ENCODE peak calls at places on chromosomes 6 and 20, in nine cellular contexts. D is A549, A is HepG2, Y is ovary, E is uterus, X is endothelial cell of umbilical vein, J is sigmoid colon, M is transverse colon, B is breast epithelium. R is an unnamed sample.

GRCh38 chr6:83138758-83139157 is 54.3 kb downstream of the PGM3 start:
- DNase-seq in X (no peak), Y (no peak), J (no peak), A (no peak), E (no peak), M (no peak), B (no peak), D (no peak), R (no peak)

GRCh38 chr6:12909828-12910227 is 193.3 kb downstream of the PHACTR1 start:
- DNase-seq in D (no peak), A (no peak), J (no peak), M (no peak), B (no peak), Y (no peak), X (no peak), E (no peak), R (no peak)

GRCh38 chr6:53335224-53335994 is 13.3 kb downstream of the ELOVL5 start:
- DNase-seq in E (no peak), J (no peak), A (no peak), X (no peak), B (no peak), D (no peak), Y (no peak), M (peak; percentile 70), R (no peak)

GRCh38 chr6:125421853-125422252 is 120.1 kb upstream of the HDDC2 start:
- DNase-seq in B (no peak), X (peak; percentile 22), E (no peak), M (no peak), J (no peak), A (no peak), Y (no peak), D (peak; percentile 1), R (peak; percentile 4)

GRCh38 chr20:18259730-18260129 is 28.6 kb upstream of the ZNF133 start:
- DNase-seq in Y (no peak), D (no peak), X (no peak), A (no peak), J (no peak), M (no peak), B (no peak), E (no peak), R (no peak)

GRCh38 chr20:6644818-6645620 is 122.5 kb upstream of the BMP2 start:
- DNase-seq in E (no peak), Y (no peak), X (no peak), B (no peak), J (no peak), A (no peak), D (no peak), M (no peak), R (no peak)

GRCh38 chr20:34065260-34065659 is 46.8 kb downstream of the EIF2S2 start:
- DNase-seq in X (peak; percentile 15), D (peak; percentile 11), A (no peak), J (no peak), Y (peak; percentile 59), B (no peak), E (peak; percentile 50), M (no peak), R (peak; percentile 76)

GRCh38 chr6:135851442-135852271 is at the start of gene PDE7B:
- DNase-seq in M (peak; percentile 74), A (no peak), E (peak; percentile 83), Y (peak; percentile 79), B (peak; percentile 58), D (peak; percentile 91), J (peak; percentile 90), X (peak; percentile 89), R (peak; percentile 84)

GRCh38 chr6:42030585-42031506 is 19.5 kb upstream of the TAF8 start:
- DNase-seq in D (no peak), J (no peak), A (no peak), X (peak; percentile 42), Y (no peak), M (no peak), B (no peak), E (no peak), R (no peak)

GRCh38 chr6:123802697-123803455 is 789 bp upstream of the NKAIN2 start:
- DNase-seq in M (peak; percentile 68), J (peak; percentile 77), B (peak; percentile 77), Y (peak; percentile 45), E (peak; percentile 23), X (peak; percentile 80), A (peak; percentile 57), D (peak; percentile 72), R (peak; percentile 82)

GRCh38 chr6:81769834-81770233 is 17.4 kb upstream of the TENT5A start:
- DNase-seq in X (no peak), D (no peak), E (no peak), M (no peak), Y (no peak), J (no peak), B (no peak), A (no peak), R (no peak)

GRCh38 chr6:34189806-34190503 is 44.1 kb upstream of the GRM4 start:
- DNase-seq in E (no peak), M (peak; percentile 34), D (no peak), B (no peak), J (no peak), A (peak; percentile 41), Y (no peak), X (no peak), R (no peak)

GRCh38 chr20:35307666-35308653 is 15.7 kb upstream of the FAM83C start:
- DNase-seq in M (no peak), X (peak; percentile 71), A (no peak), E (no peak), D (peak; percentile 37), J (peak; percentile 91), B (peak; percentile 88), Y (no peak), R (no peak)

GRCh38 chr20:61875996-61876395 is 189.7 kb downstream of the TAF4 start:
- DNase-seq in D (no peak), A (no peak), B (no peak), Y (no peak), J (no peak), X (no peak), M (no peak), E (no peak), R (no peak)

GRCh38 chr6:17280138-17280537 is 1.0 kb upstream of the RBM24 start:
- DNase-seq in A (no peak), E (no peak), Y (no peak), J (no peak), B (no peak), D (no peak), X (no peak), M (no peak), R (no peak)

GRCh38 chr6:17283074-17283473 is 1.9 kb downstream of the RBM24 start:
- DNase-seq in B (no peak), A (no peak), J (no peak), M (no peak), E (no peak), Y (no peak), D (no peak), X (no peak), R (no peak)

GRCh38 chr6:17281497-17282481 is 628 bp downstream of the RBM24 start:
- DNase-seq in J (peak; percentile 68), B (no peak), M (peak; percentile 14), Y (peak; percentile 32), E (peak; percentile 34), D (no peak), A (no peak), X (peak; percentile 44), R (no peak)

GRCh38 chr6:17280552-17281090 is 540 bp upstream of the RBM24 start:
- DNase-seq in D (peak; percentile 63), A (no peak), M (peak; percentile 38), E (peak; percentile 51), J (peak; percentile 77), B (no peak), X (no peak), Y (peak; percentile 44), R (no peak)

GRCh38 chr6:17281100-17281496 is at the start of gene RBM24:
- DNase-seq in B (no peak), J (peak; percentile 88), Y (peak; percentile 70), X (peak; percentile 57), A (peak; percentile 66), D (peak; percentile 82), E (peak; percentile 79), M (peak; percentile 82), R (peak; percentile 40)
- TF ChIP-seq CTCF in B (no peak), J (no peak), Y (no peak), X (peak; percentile 14), A (peak; percentile 64), D (peak; percentile 21), E (peak; percentile 19), M (peak; percentile 32), R (no peak)

GRCh38 chr6:73461537-73462350 is at the start of gene MTO1:
- DNase-seq in J (peak; percentile 95), M (peak; percentile 91), Y (peak; percentile 85), B (peak; percentile 84), D (peak; percentile 88), X (peak; percentile 90), E (peak; percentile 86), A (peak; percentile 89), R (peak; percentile 87)
- TF ChIP-seq POLR2A in J (peak; percentile 48), M (peak; percentile 65), Y (peak; percentile 36), B (peak; percentile 44), D (peak; percentile 50), X (peak; percentile 97), E (peak; percentile 38), A (peak; percentile 81), R (peak; percentile 60)

DNA sequence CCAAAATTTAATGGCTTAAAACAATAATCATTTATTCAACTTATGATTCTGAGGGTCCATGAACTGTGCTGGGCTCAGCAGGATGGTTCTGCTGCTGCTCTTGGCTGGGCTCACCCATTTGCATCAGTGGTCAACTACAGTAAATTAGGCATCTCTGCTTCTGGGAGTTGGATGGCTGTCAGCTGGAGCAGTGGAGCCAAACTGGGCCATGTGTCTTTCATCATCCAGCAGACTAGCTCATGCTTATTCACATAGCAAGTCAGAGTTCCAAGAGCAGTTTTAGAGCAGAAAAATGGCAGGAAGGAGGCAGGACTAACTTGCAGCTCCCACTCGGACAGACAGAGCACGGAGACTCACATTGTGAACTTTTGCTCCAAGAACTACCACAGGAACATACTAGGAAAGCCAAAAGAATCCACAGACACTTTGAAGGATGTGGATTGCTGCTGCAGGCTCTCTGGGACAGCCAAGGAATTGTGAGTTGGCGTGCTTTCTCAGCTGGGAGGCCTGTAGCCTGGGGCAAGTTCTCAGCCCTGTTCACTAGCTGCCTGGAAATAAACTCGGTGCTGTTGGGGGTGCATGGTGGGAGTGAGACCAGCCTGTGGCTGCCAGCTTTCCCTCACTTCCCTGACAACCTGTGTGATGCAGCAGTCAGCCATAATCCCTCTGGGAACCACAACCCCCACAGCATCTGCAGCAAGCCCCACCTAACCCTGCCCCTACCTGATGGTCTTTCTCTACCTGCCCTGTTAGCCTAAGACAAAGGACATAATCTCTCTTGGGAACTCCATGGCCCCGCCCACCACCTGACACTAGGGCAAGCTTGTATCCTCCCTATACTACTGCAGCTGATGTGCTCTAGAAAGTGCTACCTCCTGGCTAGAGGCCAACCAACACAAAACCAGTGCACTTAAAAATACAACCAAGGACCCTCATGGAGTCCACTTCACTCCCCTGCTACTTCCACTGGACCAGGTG is 129.0 kb downstream of the JPH2 start:
- DNase-seq in J (peak; percentile 49), D (no peak), X (no peak), Y (no peak), A (no peak), E (no peak), M (no peak), B (peak; percentile 7), R (no peak)
- TF ChIP-seq CTCF in J (no peak), D (no peak), X (no peak), Y (no peak), A (no peak), E (no peak), M (no peak), B (no peak), R (no peak)

DNA sequence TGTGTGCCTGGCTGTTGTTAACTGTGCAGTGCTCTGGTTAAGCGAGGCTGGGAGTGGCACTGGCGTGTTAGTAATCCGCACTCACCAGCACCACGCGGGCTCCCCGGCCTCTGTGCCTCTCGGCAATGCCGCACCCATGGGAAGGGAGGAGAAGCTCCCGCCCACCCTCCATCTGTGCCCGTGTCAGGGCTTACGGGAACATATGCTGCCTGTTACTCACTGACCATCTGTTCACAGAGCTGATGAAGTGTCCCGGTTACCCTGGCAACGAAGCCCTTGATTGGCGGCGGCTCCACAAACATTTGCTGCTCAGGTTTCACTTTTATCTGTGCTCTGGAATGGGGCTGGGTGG is 114.7 kb downstream of the PSMB1 start:
- DNase-seq in A (peak; percentile 91), X (peak; percentile 86), E (peak; percentile 91), B (no peak), M (peak; percentile 84), D (peak; percentile 72), Y (peak; percentile 71), J (peak; percentile 86), R (peak; percentile 86)
- TF ChIP-seq POLR2A in A (no peak), X (no peak), E (no peak), B (no peak), M (no peak), D (no peak), Y (no peak), J (no peak), R (no peak)

R was measured in adrenal gland.